ENCODE peak calls at places on chromosomes 6 and 20, in nine cellular contexts. L, M, J, B, P, V, Z, O and X are unnamed samples.

GRCh38 chr20:4181956-4182945 is 166.9 kb upstream of the RNF24 start:
- DNase-seq in L (no peak), M (no peak), J (no peak), B (no peak), P (no peak), V (no peak), Z (no peak), O (no peak), X (no peak)

GRCh38 chr6:129197154-129197553 is 314.2 kb downstream of the LAMA2 start:
- DNase-seq in L (no peak), M (no peak), J (no peak), B (no peak), P (no peak), V (no peak), Z (no peak), O (no peak), X (no peak)

GRCh38 chr6:43842231-43842794 is 72.3 kb downstream of the VEGFA start:
- DNase-seq in L (no peak), M (peak), J (no peak), B (no peak), P (no peak), V (no peak), Z (no peak), O (no peak), X (no peak)

GRCh38 chr6:161138545-161139303 is 135.1 kb downstream of the AGPAT4 start:
- DNase-seq in L (no peak), M (no peak), J (no peak), B (no peak), P (no peak), V (no peak), Z (peak), O (no peak), X (no peak)

GRCh38 chr6:52285174-52286068 is 879 bp upstream of the MCM3 start:
- DNase-seq in L (no peak), M (no peak), J (no peak), B (no peak), P (peak), V (no peak), Z (no peak), O (no peak), X (no peak)

GRCh38 chr6:150543178-150543577 is 56.5 kb upstream of the PLEKHG1 start:
- DNase-seq in L (no peak), M (no peak), J (no peak), B (no peak), P (no peak), V (no peak), Z (no peak), O (no peak), X (no peak)

GRCh38 chr6:24228681-24229255 is 102.8 kb downstream of the NRSN1 start:
- DNase-seq in L (no peak), M (no peak), J (no peak), B (no peak), P (peak), V (no peak), Z (no peak), O (no peak), X (no peak)

GRCh38 chr6:169830876-169831275 is 79.5 kb downstream of the ERMARD start:
- DNase-seq in L (no peak), M (no peak), J (no peak), B (no peak), P (no peak), V (no peak), Z (peak), O (no peak), X (no peak)

GRCh38 chr6:11224252-11224965 is 8.1 kb downstream of the NEDD9 start:
- DNase-seq in L (no peak), M (no peak), J (no peak), B (no peak), P (no peak), V (no peak), Z (no peak), O (peak), X (no peak)

GRCh38 chr6:35370124-35370741 is 27.9 kb downstream of the PPARD start:
- DNase-seq in L (peak), M (peak), J (no peak), B (peak), P (peak), V (peak), Z (peak), O (no peak), X (peak)

GRCh38 chr6:47014401-47014800 is 27.7 kb downstream of the ADGRF1 start:
- DNase-seq in L (no peak), M (no peak), J (no peak), B (no peak), P (no peak), V (no peak), Z (peak), O (no peak), X (no peak)

GRCh38 chr6:25769983-25770382 is 15.4 kb downstream of the SLC17A4 start:
- DNase-seq in L (no peak), M (no peak), J (no peak), B (no peak), P (no peak), V (no peak), Z (no peak), O (no peak), X (no peak)

GRCh38 chr6:32627831-32628230 is 9.4 kb upstream of the HLA-DQA1 start:
- DNase-seq in L (peak), M (peak), J (no peak), B (no peak), P (no peak), V (peak), Z (no peak), O (peak), X (no peak)

GRCh38 chr6:165638530-165638929 is 24.5 kb downstream of the PDE10A start:
- DNase-seq in L (no peak), M (no peak), J (no peak), B (no peak), P (no peak), V (no peak), Z (no peak), O (no peak), X (no peak)

GRCh38 chr6:36911946-36912555 is 26.3 kb downstream of the C6orf89 start:
- DNase-seq in L (no peak), M (no peak), J (no peak), B (no peak), P (no peak), V (no peak), Z (no peak), O (peak), X (no peak)

GRCh38 chr20:605237-605636 is 4.9 kb downstream of the TCF15 start:
- DNase-seq in L (no peak), M (no peak), J (no peak), B (no peak), P (no peak), V (no peak), Z (no peak), O (no peak), X (no peak)

GRCh38 chr20:401682-402495 is 6.2 kb upstream of the RBCK1 start:
- DNase-seq in L (no peak), M (peak), J (no peak), B (peak), P (peak), V (no peak), Z (no peak), O (no peak), X (no peak)

GRCh38 chr20:25503946-25504345 is 81.4 kb downstream of the NINL start:
- DNase-seq in L (no peak), M (no peak), J (peak), B (no peak), P (no peak), V (no peak), Z (no peak), O (no peak), X (no peak)

GRCh38 chr6:130322673-130323268 is 43.0 kb upstream of the TMEM200A start:
- DNase-seq in L (peak), M (peak), J (peak), B (no peak), P (peak), V (peak), Z (no peak), O (peak), X (no peak)

GRCh38 chr6:121522771-121523386 is 87.4 kb downstream of the GJA1 start:
- DNase-seq in L (no peak), M (no peak), J (no peak), B (no peak), P (no peak), V (no peak), Z (no peak), O (no peak), X (no peak)
- TF ChIP-seq POLR2A in L (no peak), M (no peak), J (no peak), B (no peak), P (no peak), V (no peak), Z (no peak), O (no peak), X (no peak)

DNA sequence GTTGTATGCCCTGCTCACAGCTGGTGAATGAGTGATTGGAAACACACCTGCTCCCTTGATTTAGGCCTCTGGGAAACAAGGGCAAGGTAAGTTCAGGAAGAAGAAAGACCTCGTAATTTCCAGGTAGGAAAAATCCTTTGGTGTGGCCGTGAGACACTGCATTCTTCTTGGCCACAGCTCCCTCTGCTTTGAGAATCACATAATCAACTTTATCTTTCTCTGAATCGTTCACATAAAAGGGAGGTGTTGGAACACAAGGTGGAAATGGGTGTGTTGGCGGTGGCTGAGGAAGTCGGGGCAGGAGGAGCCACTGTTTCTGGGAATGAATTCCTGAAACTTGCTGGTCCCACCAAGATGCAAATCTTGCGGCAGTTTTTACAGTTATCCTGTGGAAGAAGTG is 25.9 kb downstream of the FAM209B start:
- DNase-seq in L (no peak), M (no peak), J (no peak), B (no peak), P (no peak), V (no peak), Z (no peak), O (no peak), X (no peak)
- TF ChIP-seq EP300 in L (no peak), M (no peak), J (no peak), B (no peak), P (no peak), V (no peak), Z (no peak), O (no peak), X (no peak)

DNA sequence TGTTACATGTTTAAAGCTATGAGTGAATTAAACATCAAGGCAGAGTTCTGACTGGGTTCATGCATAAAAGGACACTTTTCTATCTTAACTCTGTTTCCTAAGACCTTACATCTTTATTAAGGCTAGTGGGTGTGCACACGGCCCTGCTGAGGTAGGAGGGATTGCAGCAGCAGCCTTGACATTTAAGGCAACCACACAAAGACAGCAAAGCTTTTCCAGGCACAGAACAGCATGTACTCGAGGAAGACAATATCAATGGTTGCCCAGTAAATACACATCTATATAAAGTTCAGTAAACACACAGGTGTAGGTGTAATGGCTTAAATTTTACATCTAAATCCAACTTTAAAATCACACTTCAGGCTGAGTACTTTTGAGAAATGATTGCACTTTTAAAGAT is 79.8 kb upstream of the LOC128125822 start:
- DNase-seq in L (no peak), M (peak), J (no peak), B (no peak), P (no peak), V (no peak), Z (no peak), O (no peak), X (no peak)
- TF ChIP-seq POLR2A in L (no peak), M (no peak), J (no peak), B (no peak), P (no peak), V (no peak), Z (no peak), O (no peak), X (no peak)

DNA sequence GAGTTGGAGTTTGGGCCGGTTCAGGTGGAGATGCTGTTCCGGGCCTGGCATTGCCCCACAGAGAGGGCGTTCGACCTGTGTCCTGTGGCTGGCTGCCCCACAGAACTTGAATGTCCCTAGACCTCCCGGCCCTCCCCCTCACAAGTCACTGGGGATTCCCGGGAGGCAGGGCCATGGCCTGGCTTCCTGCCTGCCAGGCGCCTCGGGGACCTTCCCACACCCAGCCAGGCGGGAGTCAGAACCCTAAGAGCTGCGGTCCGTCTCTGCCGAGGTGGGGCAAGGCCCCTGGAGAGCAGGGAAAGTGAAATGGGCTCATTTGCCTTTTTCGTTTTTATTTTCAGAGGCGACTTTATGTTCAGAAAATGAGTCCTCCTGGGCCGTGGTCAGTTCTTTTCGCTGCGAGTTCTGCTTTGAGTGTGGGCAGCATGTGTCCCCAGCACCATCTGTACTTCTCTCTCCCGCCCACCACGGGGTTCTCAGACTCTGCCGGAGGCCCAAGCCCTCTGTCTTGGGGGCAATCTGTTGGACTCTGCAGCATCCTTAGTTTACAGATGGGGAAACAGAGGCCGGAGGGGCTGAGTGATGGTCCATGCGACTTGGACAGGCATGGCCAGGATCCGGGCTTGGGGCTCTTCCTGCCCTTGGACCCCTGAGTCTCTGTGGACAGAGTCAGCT is 8.5 kb downstream of the RBM38 start:
- DNase-seq in L (peak), M (peak), J (peak), B (no peak), P (no peak), V (no peak), Z (no peak), O (peak), X (no peak)
- TF ChIP-seq EP300 in L (no peak), M (no peak), J (no peak), B (no peak), P (no peak), V (no peak), Z (no peak), O (peak), X (no peak)

GRCh38 chr6:82396964-82397761 is 33.5 kb downstream of the TPBG start:
- DNase-seq in L (no peak), M (no peak), J (no peak), B (peak), P (no peak), V (no peak), Z (no peak), O (no peak), X (no peak)

GRCh38 chr6:82397962-82398692 is 34.5 kb downstream of the TPBG start:
- DNase-seq in L (no peak), M (no peak), J (no peak), B (no peak), P (no peak), V (no peak), Z (no peak), O (no peak), X (no peak)
- TF ChIP-seq POLR2A in L (no peak), M (no peak), J (no peak), B (no peak), P (no peak), V (no peak), Z (no peak), O (no peak), X (no peak)

GRCh38 chr6:14258117-14258516 is 140.5 kb downstream of the CD83 start:
- DNase-seq in L (no peak), M (no peak), J (no peak), B (no peak), P (no peak), V (no peak), Z (no peak), O (no peak), X (no peak)

GRCh38 chr6:14252271-14252850 is 134.8 kb downstream of the CD83 start:
- DNase-seq in L (no peak), M (no peak), J (no peak), B (no peak), P (no peak), V (no peak), Z (peak), O (no peak), X (no peak)

GRCh38 chr6:14255916-14256315 is 138.3 kb downstream of the CD83 start:
- DNase-seq in L (no peak), M (no peak), J (no peak), B (no peak), P (no peak), V (no peak), Z (peak), O (no peak), X (no peak)

GRCh38 chr6:14250573-14250972 is 133.0 kb downstream of the CD83 start:
- DNase-seq in L (no peak), M (no peak), J (no peak), B (no peak), P (no peak), V (no peak), Z (peak), O (no peak), X (no peak)

GRCh38 chr6:14254505-14254904 is 136.9 kb downstream of the CD83 start:
- DNase-seq in L (no peak), M (no peak), J (no peak), B (no peak), P (no peak), V (no peak), Z (no peak), O (peak), X (no peak)
- TF ChIP-seq EP300 in L (no peak), M (no peak), J (no peak), B (no peak), P (no peak), V (no peak), Z (no peak), O (no peak), X (no peak)

GRCh38 chr20:37346232-37346525 is 239 bp downstream of the SRC start:
- DNase-seq in L (no peak), M (no peak), J (no peak), B (no peak), P (no peak), V (no peak), Z (no peak), O (no peak), X (no peak)

GRCh38 chr20:37343994-37344355 is 2.0 kb upstream of the SRC start:
- DNase-seq in L (no peak), M (no peak), J (no peak), B (no peak), P (no peak), V (no peak), Z (no peak), O (no peak), X (no peak)

GRCh38 chr20:37345339-37346231 is at the start of gene SRC:
- DNase-seq in L (peak), M (peak), J (peak), B (peak), P (peak), V (peak), Z (peak), O (no peak), X (peak)

GRCh38 chr20:37343212-37343993 is 2.5 kb upstream of the SRC start:
- DNase-seq in L (peak), M (peak), J (peak), B (no peak), P (peak), V (no peak), Z (no peak), O (no peak), X (no peak)

GRCh38 chr20:37344506-37345338 is 1.2 kb upstream of the SRC start:
- DNase-seq in L (peak), M (peak), J (peak), B (peak), P (peak), V (no peak), Z (no peak), O (no peak), X (peak)
- TF ChIP-seq POLR2A in L (no peak), M (peak), J (no peak), B (peak), P (peak), V (no peak), Z (no peak), O (no peak), X (no peak)

GRCh38 chr6:98634569-98634968 is 199.8 kb upstream of the POU3F2 start:
- DNase-seq in L (no peak), M (no peak), J (no peak), B (no peak), P (no peak), V (no peak), Z (no peak), O (no peak), X (no peak)
- TF ChIP-seq EP300 in L (no peak), M (no peak), J (no peak), B (no peak), P (no peak), V (no peak), Z (no peak), O (no peak), X (no peak)

GRCh38 chr6:80106418-80107235 is at the start of gene BCKDHB:
- DNase-seq in L (peak), M (peak), J (peak), B (peak), P (peak), V (peak), Z (peak), O (peak), X (peak)
- TF ChIP-seq POLR2A in L (no peak), M (peak), J (peak), B (no peak), P (peak), V (peak), Z (peak), O (peak), X (peak)

DNA sequence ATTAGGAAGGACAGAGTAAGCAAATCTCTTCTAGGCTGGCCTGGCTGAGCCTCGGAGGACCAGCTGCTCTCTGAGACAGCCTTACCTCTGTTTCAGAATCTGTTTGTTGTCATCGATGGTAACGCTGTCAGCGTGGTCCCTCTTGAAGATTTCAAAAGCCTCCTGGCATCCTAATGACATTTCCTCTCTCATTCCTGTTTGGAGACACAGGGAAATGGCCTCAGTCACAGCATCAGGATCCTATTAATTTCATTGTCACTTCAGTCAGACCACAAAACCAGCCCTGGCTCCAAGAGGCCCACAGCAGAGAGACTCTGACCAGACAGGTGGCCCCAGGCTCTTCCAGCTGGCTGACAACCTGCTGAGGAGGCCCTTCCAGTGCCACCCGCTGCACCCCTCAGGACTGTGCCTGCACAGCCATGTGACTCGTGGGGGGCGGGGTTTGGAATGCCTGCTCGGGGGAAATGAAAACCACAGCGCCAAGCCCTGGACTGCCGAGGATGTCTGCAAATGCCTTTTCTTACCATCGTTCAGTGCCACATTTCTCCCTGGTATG is 108.5 kb upstream of the KCNK16 start:
- DNase-seq in L (peak), M (peak), J (peak), B (no peak), P (no peak), V (no peak), Z (peak), O (no peak), X (peak)
- TF ChIP-seq EP300 in L (peak), M (no peak), J (no peak), B (no peak), P (no peak), V (no peak), Z (no peak), O (no peak), X (no peak)